ENCODE peak calls at places on chromosome 19, in eight cellular contexts. One of them, this sample, is unnamed.

GRCh38 chr19:604355-604754 is 14.7 kb downstream of the HCN2 start:
- DNase-seq in activated B cell treated with CpG ODN at 0.5 μM for 24 hours: no peak
- DNase-seq in H54: no peak
- DNase-seq in lower leg skin: no peak
- DNase-seq in stimulated activated CD4-positive, alpha-beta T cell treated with anti-CD3 and anti-CD28 coated beads, Interleukin-1b, Interleukin-23, amount 100 ng/mL, for 48 hours: peak; percentile 80
- DNase-seq in right cardiac atrium: no peak
- DNase-seq in sciatic nerve: no peak
- DNase-seq in germinal center: peak; percentile 56
- DNase-seq in this sample: no peak

GRCh38 chr19:48962029-48962848 is 2.9 kb upstream of the FTL start:
- DNase-seq in stimulated activated CD4-positive, alpha-beta T cell treated with anti-CD3 and anti-CD28 coated beads, Interleukin-1b, Interleukin-23, amount 100 ng/mL, for 48 hours: peak; percentile 22
- DNase-seq in lower leg skin: peak; percentile 92
- DNase-seq in right cardiac atrium: peak; percentile 69
- DNase-seq in activated B cell treated with CpG ODN at 0.5 μM for 24 hours: peak; percentile 53
- DNase-seq in H54: peak; percentile 68
- DNase-seq in sciatic nerve: peak; percentile 75
- DNase-seq in germinal center: peak; percentile 75
- DNase-seq in this sample: peak; percentile 94

GRCh38 chr19:18833849-18834643 is 2.3 kb downstream of the UPF1 start:
- DNase-seq in sciatic nerve: no peak
- DNase-seq in activated B cell treated with CpG ODN at 0.5 μM for 24 hours: no peak
- DNase-seq in germinal center: no peak
- DNase-seq in lower leg skin: no peak
- DNase-seq in right cardiac atrium: no peak
- DNase-seq in stimulated activated CD4-positive, alpha-beta T cell treated with anti-CD3 and anti-CD28 coated beads, Interleukin-1b, Interleukin-23, amount 100 ng/mL, for 48 hours: no peak
- DNase-seq in H54: no peak
- DNase-seq in this sample: no peak

GRCh38 chr19:40411125-40411842 is 1.9 kb downstream of the PRX start:
- DNase-seq in activated B cell treated with CpG ODN at 0.5 μM for 24 hours: no peak
- DNase-seq in H54: no peak
- DNase-seq in lower leg skin: no peak
- DNase-seq in germinal center: no peak
- DNase-seq in sciatic nerve: no peak
- DNase-seq in right cardiac atrium: peak; percentile 57
- DNase-seq in stimulated activated CD4-positive, alpha-beta T cell treated with anti-CD3 and anti-CD28 coated beads, Interleukin-1b, Interleukin-23, amount 100 ng/mL, for 48 hours: no peak
- DNase-seq in this sample: no peak

GRCh38 chr19:31979949-31980670 is 365.3 kb upstream of the ZNF507 start:
- DNase-seq in H54: no peak
- DNase-seq in activated B cell treated with CpG ODN at 0.5 μM for 24 hours: no peak
- DNase-seq in right cardiac atrium: no peak
- DNase-seq in sciatic nerve: no peak
- DNase-seq in germinal center: no peak
- DNase-seq in stimulated activated CD4-positive, alpha-beta T cell treated with anti-CD3 and anti-CD28 coated beads, Interleukin-1b, Interleukin-23, amount 100 ng/mL, for 48 hours: no peak
- DNase-seq in lower leg skin: peak; percentile 68
- DNase-seq in this sample: no peak

GRCh38 chr19:32817252-32817912 is 52.2 kb downstream of the SLC7A9 start:
- DNase-seq in lower leg skin: peak; percentile 48
- DNase-seq in right cardiac atrium: no peak
- DNase-seq in stimulated activated CD4-positive, alpha-beta T cell treated with anti-CD3 and anti-CD28 coated beads, Interleukin-1b, Interleukin-23, amount 100 ng/mL, for 48 hours: no peak
- DNase-seq in activated B cell treated with CpG ODN at 0.5 μM for 24 hours: no peak
- DNase-seq in germinal center: no peak
- DNase-seq in sciatic nerve: no peak
- DNase-seq in H54: no peak
- DNase-seq in this sample: no peak

GRCh38 chr19:1248454-1249297 is at the start of gene MIDN:
- DNase-seq in right cardiac atrium: peak; percentile 91
- DNase-seq in lower leg skin: peak; percentile 96
- DNase-seq in sciatic nerve: peak; percentile 92
- DNase-seq in activated B cell treated with CpG ODN at 0.5 μM for 24 hours: peak; percentile 91
- DNase-seq in H54: peak; percentile 78
- DNase-seq in stimulated activated CD4-positive, alpha-beta T cell treated with anti-CD3 and anti-CD28 coated beads, Interleukin-1b, Interleukin-23, amount 100 ng/mL, for 48 hours: peak; percentile 81
- DNase-seq in germinal center: peak; percentile 74
- DNase-seq in this sample: no peak

GRCh38 chr19:45591004-45591637 is 6.5 kb upstream of the OPA3 start:
- DNase-seq in H54: no peak
- DNase-seq in lower leg skin: no peak
- DNase-seq in activated B cell treated with CpG ODN at 0.5 μM for 24 hours: no peak
- DNase-seq in stimulated activated CD4-positive, alpha-beta T cell treated with anti-CD3 and anti-CD28 coated beads, Interleukin-1b, Interleukin-23, amount 100 ng/mL, for 48 hours: peak; percentile 50
- DNase-seq in germinal center: peak; percentile 46
- DNase-seq in sciatic nerve: no peak
- DNase-seq in right cardiac atrium: no peak
- DNase-seq in this sample: peak; percentile 80

GRCh38 chr19:17429661-17430101 is 9.8 kb downstream of the MVB12A start:
- DNase-seq in activated B cell treated with CpG ODN at 0.5 μM for 24 hours: no peak
- DNase-seq in right cardiac atrium: no peak
- DNase-seq in lower leg skin: no peak
- DNase-seq in H54: no peak
- DNase-seq in sciatic nerve: no peak
- DNase-seq in germinal center: no peak
- DNase-seq in stimulated activated CD4-positive, alpha-beta T cell treated with anti-CD3 and anti-CD28 coated beads, Interleukin-1b, Interleukin-23, amount 100 ng/mL, for 48 hours: no peak
- DNase-seq in this sample: no peak

GRCh38 chr19:10812902-10813404 is 23.1 kb downstream of the TMED1 start:
- DNase-seq in lower leg skin: no peak
- DNase-seq in germinal center: no peak
- DNase-seq in H54: peak; percentile 89
- DNase-seq in sciatic nerve: no peak
- DNase-seq in stimulated activated CD4-positive, alpha-beta T cell treated with anti-CD3 and anti-CD28 coated beads, Interleukin-1b, Interleukin-23, amount 100 ng/mL, for 48 hours: peak; percentile 58
- DNase-seq in activated B cell treated with CpG ODN at 0.5 μM for 24 hours: no peak
- DNase-seq in right cardiac atrium: peak; percentile 65
- DNase-seq in this sample: peak; percentile 71

GRCh38 chr19:30253581-30253996 is 118.6 kb upstream of the ZNF536 start:
- DNase-seq in lower leg skin: peak; percentile 70
- DNase-seq in activated B cell treated with CpG ODN at 0.5 μM for 24 hours: no peak
- DNase-seq in sciatic nerve: no peak
- DNase-seq in H54: no peak
- DNase-seq in right cardiac atrium: no peak
- DNase-seq in germinal center: no peak
- DNase-seq in stimulated activated CD4-positive, alpha-beta T cell treated with anti-CD3 and anti-CD28 coated beads, Interleukin-1b, Interleukin-23, amount 100 ng/mL, for 48 hours: no peak
- DNase-seq in this sample: no peak

GRCh38 chr19:19049406-19049805 is 14.4 kb upstream of the SLC25A42 start:
- DNase-seq in sciatic nerve: no peak
- DNase-seq in right cardiac atrium: no peak
- DNase-seq in stimulated activated CD4-positive, alpha-beta T cell treated with anti-CD3 and anti-CD28 coated beads, Interleukin-1b, Interleukin-23, amount 100 ng/mL, for 48 hours: no peak
- DNase-seq in germinal center: no peak
- DNase-seq in H54: no peak
- DNase-seq in lower leg skin: no peak
- DNase-seq in activated B cell treated with CpG ODN at 0.5 μM for 24 hours: no peak
- DNase-seq in this sample: no peak

GRCh38 chr19:1082165-1082927 is 12.8 kb downstream of the POLR2E start:
- DNase-seq in activated B cell treated with CpG ODN at 0.5 μM for 24 hours: no peak
- DNase-seq in right cardiac atrium: peak; percentile 61
- DNase-seq in germinal center: peak; percentile 88
- DNase-seq in sciatic nerve: no peak
- DNase-seq in H54: no peak
- DNase-seq in lower leg skin: peak; percentile 94
- DNase-seq in stimulated activated CD4-positive, alpha-beta T cell treated with anti-CD3 and anti-CD28 coated beads, Interleukin-1b, Interleukin-23, amount 100 ng/mL, for 48 hours: peak; percentile 91
- DNase-seq in this sample: peak; percentile 91

GRCh38 chr19:4016486-4016885 is 8.9 kb downstream of the PIAS4 start:
- DNase-seq in H54: no peak
- DNase-seq in sciatic nerve: no peak
- DNase-seq in activated B cell treated with CpG ODN at 0.5 μM for 24 hours: no peak
- DNase-seq in right cardiac atrium: no peak
- DNase-seq in lower leg skin: no peak
- DNase-seq in germinal center: no peak
- DNase-seq in stimulated activated CD4-positive, alpha-beta T cell treated with anti-CD3 and anti-CD28 coated beads, Interleukin-1b, Interleukin-23, amount 100 ng/mL, for 48 hours: no peak
- DNase-seq in this sample: no peak

GRCh38 chr19:39448271-39448670 is 2.9 kb downstream of the SUPT5H start:
- DNase-seq in right cardiac atrium: no peak
- DNase-seq in lower leg skin: no peak
- DNase-seq in germinal center: peak; percentile 71
- DNase-seq in activated B cell treated with CpG ODN at 0.5 μM for 24 hours: no peak
- DNase-seq in sciatic nerve: no peak
- DNase-seq in stimulated activated CD4-positive, alpha-beta T cell treated with anti-CD3 and anti-CD28 coated beads, Interleukin-1b, Interleukin-23, amount 100 ng/mL, for 48 hours: no peak
- DNase-seq in H54: peak; percentile 75
- DNase-seq in this sample: no peak

GRCh38 chr19:53196777-53197396 is 3.7 kb upstream of the ZNF665 start:
- DNase-seq in right cardiac atrium: peak; percentile 99
- DNase-seq in H54: peak; percentile 80
- DNase-seq in sciatic nerve: peak; percentile 99
- DNase-seq in germinal center: peak; percentile 99
- DNase-seq in lower leg skin: peak; percentile 100
- DNase-seq in activated B cell treated with CpG ODN at 0.5 μM for 24 hours: peak; percentile 88
- DNase-seq in stimulated activated CD4-positive, alpha-beta T cell treated with anti-CD3 and anti-CD28 coated beads, Interleukin-1b, Interleukin-23, amount 100 ng/mL, for 48 hours: peak; percentile 96
- DNase-seq in this sample: no peak

GRCh38 chr19:20171285-20171684 is 4.3 kb downstream of the ZNF486 start:
- DNase-seq in lower leg skin: no peak
- DNase-seq in right cardiac atrium: no peak
- DNase-seq in germinal center: no peak
- DNase-seq in sciatic nerve: no peak
- DNase-seq in H54: no peak
- DNase-seq in activated B cell treated with CpG ODN at 0.5 μM for 24 hours: no peak
- DNase-seq in stimulated activated CD4-positive, alpha-beta T cell treated with anti-CD3 and anti-CD28 coated beads, Interleukin-1b, Interleukin-23, amount 100 ng/mL, for 48 hours: no peak
- DNase-seq in this sample: no peak

GRCh38 chr19:17153996-17154395 is 61.2 kb upstream of the USE1 start:
- DNase-seq in germinal center: no peak
- DNase-seq in right cardiac atrium: no peak
- DNase-seq in H54: no peak
- DNase-seq in lower leg skin: no peak
- DNase-seq in activated B cell treated with CpG ODN at 0.5 μM for 24 hours: no peak
- DNase-seq in stimulated activated CD4-positive, alpha-beta T cell treated with anti-CD3 and anti-CD28 coated beads, Interleukin-1b, Interleukin-23, amount 100 ng/mL, for 48 hours: no peak
- DNase-seq in sciatic nerve: no peak
- DNase-seq in this sample: no peak